ENCODE peak calls at places on chromosomes 4 and X, in four cellular contexts. Z is fibroblast of mammary gland, W is epithelial cell of esophagus, X is tibial nerve. H is an unnamed sample.

GRCh38 chrX:49273181-49273727 is 3.7 kb downstream of the PPP1R3F start:
- DNase-seq in Z (no peak), W (no peak), X (no peak), H (peak)

GRCh38 chr4:187612211-187612780 is 383.3 kb upstream of the ZFP42 start:
- DNase-seq in Z (peak), W (no peak), X (no peak), H (no peak)

GRCh38 chr4:161577604-161578301 is 586.0 kb downstream of the FSTL5 start:
- DNase-seq in Z (peak), W (peak), X (no peak), H (no peak)

GRCh38 chr4:168367065-168367464 is 48.5 kb upstream of the DDX60 start:
- DNase-seq in Z (no peak), W (no peak), X (no peak), H (no peak)

GRCh38 chr4:176376032-176376614 is 56.4 kb downstream of the SPCS3 start:
- DNase-seq in Z (peak), W (peak), X (no peak), H (no peak)

GRCh38 chrX:10327651-10328050 is 170.9 kb downstream of the CLCN4 start:
- DNase-seq in Z (peak), W (no peak), X (no peak), H (no peak)

GRCh38 chr4:141642068-141642467 is 5.7 kb downstream of the IL15 start:
- DNase-seq in Z (no peak), W (no peak), X (no peak), H (no peak)

GRCh38 chr4:168832746-168833575 is 177.1 kb downstream of the CBR4 start:
- DNase-seq in Z (peak), W (peak), X (peak), H (peak)

GRCh38 chrX:40688976-40689375 is 41.6 kb upstream of the CXorf38 start:
- DNase-seq in Z (no peak), W (no peak), X (no peak), H (no peak)

GRCh38 chr4:77159798-77160197 is 2.8 kb downstream of the CCNG2 start:
- DNase-seq in Z (no peak), W (no peak), X (no peak), H (no peak)

GRCh38 chrX:134718329-134719317 is 60.4 kb upstream of the PLAC1 start:
- DNase-seq in Z (peak), W (peak), X (peak), H (peak)

GRCh38 chrX:115709039-115709438 is 148.1 kb downstream of the PLS3 start:
- DNase-seq in Z (no peak), W (peak), X (no peak), H (no peak)

GRCh38 chr4:88963817-88964216 is 93.2 kb downstream of the FAM13A start:
- DNase-seq in Z (peak), W (peak), X (no peak), H (no peak)

GRCh38 chrX:40831750-40832149 is 96.4 kb upstream of the MED14 start:
- DNase-seq in Z (no peak), W (no peak), X (no peak), H (no peak)

GRCh38 chr4:90958256-90958895 is 831.2 kb downstream of the CCSER1 start:
- DNase-seq in Z (peak), W (peak), X (no peak), H (no peak)

GRCh38 chrX:96183843-96184242 is 500.8 kb upstream of the DIAPH2 start:
- DNase-seq in Z (peak), W (no peak), X (peak), H (no peak)

GRCh38 chr4:89411539-89411938 is 103.9 kb upstream of the GPRIN3 start:
- DNase-seq in Z (peak), W (no peak), X (no peak), H (no peak)

GRCh38 chr4:100016191-100016590 is 66.1 kb upstream of the H2AZ1 start:
- DNase-seq in Z (no peak), W (no peak), X (no peak), H (no peak)

GRCh38 chr4:175469519-175469918 is 342.5 kb downstream of the GPM6A start:
- DNase-seq in Z (peak), W (peak), X (no peak), H (no peak)

GRCh38 chr4:4730214-4730613 is 129.3 kb upstream of the MSX1 start:
- DNase-seq in Z (no peak), W (no peak), X (no peak), H (no peak)

GRCh38 chr4:143351149-143351691 is 14.5 kb downstream of the GAB1 start:
- DNase-seq in Z (no peak), W (no peak), X (no peak), H (no peak)

GRCh38 chr4:108398326-108398725 is 222.1 kb upstream of the RPL34 start:
- DNase-seq in Z (no peak), W (peak), X (no peak), H (no peak)

GRCh38 chr4:85821688-85822087 is 346.7 kb downstream of the ARHGAP24 start:
- DNase-seq in Z (no peak), W (no peak), X (no peak), H (no peak)

GRCh38 chr4:152265149-152265621 is 270.7 kb downstream of the FBXW7 start:
- DNase-seq in Z (peak), W (peak), X (no peak), H (no peak)

GRCh38 chr4:1246901-1247810 is 1.8 kb downstream of the CTBP1 start:
- DNase-seq in Z (no peak), W (peak), X (no peak), H (peak)
- TF ChIP-seq CTCF in Z (no peak), W (no peak), X (no peak), H (no peak)

GRCh38 chrX:71105638-71106037 is 902 bp downstream of the CXorf65 start:
- DNase-seq in Z (no peak), W (no peak), X (no peak), H (no peak)
- TF ChIP-seq CTCF in Z (no peak), W (no peak), X (no peak), H (no peak)

GRCh38 chr4:6575503-6576240 is 683 bp downstream of the MAN2B2 start:
- DNase-seq in Z (no peak), W (no peak), X (no peak), H (no peak)

GRCh38 chr4:6574747-6575502 is at the start of gene MAN2B2:
- DNase-seq in Z (peak), W (peak), X (peak), H (peak)

GRCh38 chr4:6576512-6576911 is 1.5 kb downstream of the MAN2B2 start:
- DNase-seq in Z (no peak), W (no peak), X (no peak), H (no peak)

GRCh38 chr4:6573551-6573950 is 1.4 kb upstream of the MAN2B2 start:
- DNase-seq in Z (no peak), W (no peak), X (no peak), H (no peak)

GRCh38 chr4:6573986-6574746 is 823 bp upstream of the MAN2B2 start:
- DNase-seq in Z (no peak), W (no peak), X (no peak), H (peak)
- TF ChIP-seq CTCF in Z (no peak), W (no peak), X (no peak), H (no peak)

DNA sequence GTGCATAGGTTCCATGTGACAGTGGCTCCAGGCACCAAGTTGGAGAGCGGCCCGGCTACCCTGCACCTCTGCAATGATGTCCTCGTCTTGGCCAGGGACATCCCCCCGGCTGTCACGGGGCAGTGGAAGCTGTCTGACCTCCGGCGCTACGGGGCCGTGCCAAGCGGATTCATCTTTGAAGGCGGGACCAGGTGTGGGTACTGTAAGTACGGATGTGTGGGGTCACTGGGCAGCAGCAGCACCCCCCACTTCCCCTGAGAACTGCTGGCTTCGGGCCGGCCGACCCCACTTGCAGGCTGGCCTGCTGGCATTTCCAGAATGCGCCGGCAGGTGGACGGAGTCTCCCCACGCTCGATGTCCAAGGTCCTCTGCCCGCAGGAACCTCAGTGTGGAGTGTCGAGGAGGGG is 13.2 kb downstream of the DOK7 start:
- DNase-seq in Z (no peak), W (no peak), X (no peak), H (no peak)
- TF ChIP-seq CTCF in Z (no peak), W (no peak), X (no peak), H (no peak)

GRCh38 chr4:12144051-12144450 is 715.4 kb upstream of the HS3ST1 start:
- DNase-seq in Z (no peak), W (peak), X (no peak), H (no peak)
- TF ChIP-seq CTCF in Z (no peak), W (no peak), X (no peak), H (no peak)

DNA sequence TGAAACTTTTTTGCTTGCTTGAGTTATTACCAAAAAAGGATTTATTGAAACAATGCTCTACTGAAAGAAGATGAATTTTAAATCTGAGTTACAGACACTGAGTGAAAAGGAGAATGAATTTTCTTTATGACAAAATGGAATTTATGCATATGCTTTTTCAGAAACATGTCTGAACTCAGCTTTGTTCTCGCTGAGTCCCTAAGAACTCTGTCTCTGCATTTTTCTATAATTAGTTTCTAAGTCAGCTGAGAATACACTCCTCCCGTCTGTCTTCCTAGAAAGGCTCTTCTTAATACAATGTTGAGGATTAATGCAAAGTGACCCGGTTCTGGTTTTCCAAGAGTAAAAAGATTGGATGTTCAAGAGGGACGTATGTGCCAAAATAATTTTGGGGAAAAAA is 463.5 kb downstream of the NKX6-1 start:
- DNase-seq in Z (no peak), W (peak), X (no peak), H (no peak)
- TF ChIP-seq CTCF in Z (no peak), W (no peak), X (no peak), H (no peak)

GRCh38 chr4:48680848-48681568 is 99.1 kb downstream of the FRYL start:
- DNase-seq in Z (no peak), W (no peak), X (no peak), H (no peak)

GRCh38 chr4:48683784-48684666 is 96.1 kb downstream of the FRYL start:
- DNase-seq in Z (no peak), W (no peak), X (no peak), H (no peak)

GRCh38 chr4:48687313-48687712 is 92.8 kb downstream of the FRYL start:
- DNase-seq in Z (no peak), W (no peak), X (no peak), H (no peak)

GRCh38 chr4:48686369-48686768 is 93.7 kb downstream of the FRYL start:
- DNase-seq in Z (no peak), W (no peak), X (no peak), H (no peak)

GRCh38 chr4:48681856-48682255 is 98.2 kb downstream of the FRYL start:
- DNase-seq in Z (peak), W (peak), X (no peak), H (peak)
- TF ChIP-seq CTCF in Z (peak), W (peak), X (no peak), H (peak)

GRCh38 chr4:26424838-26425237 is 65.4 kb downstream of the CCKAR start:
- DNase-seq in Z (no peak), W (no peak), X (no peak), H (no peak)
- TF ChIP-seq CTCF in Z (peak), W (no peak), X (no peak), H (no peak)

GRCh38 chrX:53452812-53453211 is 18.6 kb upstream of the HSD17B10 start:
- DNase-seq in Z (no peak), W (no peak), X (no peak), H (no peak)

GRCh38 chrX:53456254-53456653 is 22.1 kb upstream of the HSD17B10 start:
- DNase-seq in Z (peak), W (peak), X (no peak), H (no peak)

DNA sequence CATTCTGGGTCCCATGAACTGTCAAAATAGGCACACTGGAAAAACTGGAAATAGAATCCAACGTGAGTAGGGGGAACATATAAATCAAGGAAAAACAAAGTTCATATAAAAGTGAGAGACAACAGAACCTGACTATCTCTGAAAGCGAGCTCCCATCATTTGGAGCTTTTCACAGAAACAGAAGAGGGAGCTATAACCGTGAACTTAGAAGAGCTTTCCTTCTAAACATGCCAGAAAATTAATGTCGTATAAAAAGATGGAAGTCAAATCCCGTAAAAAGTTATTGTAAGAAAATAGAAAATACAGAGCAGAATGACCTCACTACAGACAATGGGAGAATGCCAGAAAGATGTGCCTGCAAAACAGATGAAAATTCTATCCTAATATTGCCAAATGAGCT is 23.9 kb upstream of the HSD17B10 start:
- DNase-seq in Z (peak), W (peak), X (no peak), H (no peak)
- TF ChIP-seq CTCF in Z (peak), W (no peak), X (no peak), H (no peak)